ENCODE peak calls at places on chromosomes 4 and X, in four cellular contexts. Z is WTC11, A is spleen, U is ovary. B is an unnamed sample.

GRCh38 chr4:137707626-137708025 is 175.3 kb upstream of the PCDH18 start:
- DNase-seq in Z (no peak), A (no peak), U (no peak), B (no peak)

GRCh38 chr4:107991945-107992625 is 2.4 kb downstream of the HADH start:
- DNase-seq in Z (no peak), A (no peak), U (no peak), B (no peak)

GRCh38 chr4:88963817-88964216 is 93.2 kb downstream of the FAM13A start:
- DNase-seq in Z (no peak), A (no peak), U (no peak), B (no peak)

GRCh38 chr4:72118017-72118416 is 86.2 kb downstream of the NPFFR2 start:
- DNase-seq in Z (no peak), A (no peak), U (no peak), B (no peak)

GRCh38 chr4:176794151-176794550 is 1.4 kb upstream of the VEGFC start:
- DNase-seq in Z (no peak), A (no peak), U (no peak), B (peak)

GRCh38 chr4:18568600-18568999 is 547.0 kb upstream of the LCORL start:
- DNase-seq in Z (no peak), A (no peak), U (no peak), B (no peak)

GRCh38 chr4:174423257-174423944 is 98.9 kb downstream of the HPGD start:
- DNase-seq in Z (no peak), A (no peak), U (no peak), B (no peak)

GRCh38 chr4:54539500-54540029 is 118.2 kb upstream of the KIT start:
- DNase-seq in Z (peak), A (peak), U (peak), B (no peak)

GRCh38 chr4:6859543-6859942 is 50.1 kb upstream of the TBC1D14 start:
- DNase-seq in Z (no peak), A (no peak), U (no peak), B (no peak)

GRCh38 chr4:169341490-169341889 is 70.7 kb upstream of the SH3RF1 start:
- DNase-seq in Z (no peak), A (no peak), U (no peak), B (no peak)

GRCh38 chr4:139622856-139623255 is 42.8 kb upstream of the MGST2 start:
- DNase-seq in Z (no peak), A (no peak), U (no peak), B (no peak)

GRCh38 chr4:25441519-25442117 is 64.6 kb downstream of the ANAPC4 start:
- DNase-seq in Z (peak), A (no peak), U (peak), B (no peak)

GRCh38 chrX:103442536-103442901 is 66.2 kb downstream of the BEX3 start:
- DNase-seq in Z (no peak), A (no peak), U (no peak), B (no peak)

GRCh38 chr4:88104902-88105610 is 53.4 kb downstream of the ABCG2 start:
- DNase-seq in Z (no peak), A (no peak), U (no peak), B (peak)

GRCh38 chrX:123339201-123339905 is 155.3 kb downstream of the GRIA3 start:
- DNase-seq in Z (no peak), A (no peak), U (no peak), B (peak)

GRCh38 chr4:1244081-1244977 is 4.6 kb downstream of the CTBP1 start:
- DNase-seq in Z (no peak), A (peak), U (peak), B (no peak)

GRCh38 chrX:17047224-17047623 is 100.8 kb downstream of the REPS2 start:
- DNase-seq in Z (no peak), A (no peak), U (no peak), B (no peak)

GRCh38 chr4:144712775-144713174 is 66.8 kb downstream of the HHIP start:
- DNase-seq in Z (no peak), A (no peak), U (no peak), B (peak)

GRCh38 chrX:106007815-106008214 is 30.7 kb downstream of the SERPINA7 start:
- DNase-seq in Z (no peak), A (no peak), U (no peak), B (no peak)

GRCh38 chr4:4752025-4752424 is 107.4 kb upstream of the MSX1 start:
- DNase-seq in Z (no peak), A (no peak), U (no peak), B (no peak)

GRCh38 chrX:81120936-81121351 is 80.8 kb downstream of the HMGN5 start:
- DNase-seq in Z (peak), A (no peak), U (peak), B (peak)

GRCh38 chr4:138110815-138111214 is 131.3 kb downstream of the SLC7A11 start:
- DNase-seq in Z (no peak), A (no peak), U (no peak), B (no peak)

GRCh38 chr4:79875500-79875899 is 197.5 kb downstream of the ANTXR2 start:
- DNase-seq in Z (no peak), A (no peak), U (no peak), B (no peak)

GRCh38 chrX:37425370-37425769 is 76.2 kb downstream of the PRRG1 start:
- DNase-seq in Z (no peak), A (no peak), U (no peak), B (no peak)

GRCh38 chr4:60201052-60201673 is 999.0 kb upstream of the ADGRL3 start:
- DNase-seq in Z (peak), A (no peak), U (peak), B (no peak)

DNA sequence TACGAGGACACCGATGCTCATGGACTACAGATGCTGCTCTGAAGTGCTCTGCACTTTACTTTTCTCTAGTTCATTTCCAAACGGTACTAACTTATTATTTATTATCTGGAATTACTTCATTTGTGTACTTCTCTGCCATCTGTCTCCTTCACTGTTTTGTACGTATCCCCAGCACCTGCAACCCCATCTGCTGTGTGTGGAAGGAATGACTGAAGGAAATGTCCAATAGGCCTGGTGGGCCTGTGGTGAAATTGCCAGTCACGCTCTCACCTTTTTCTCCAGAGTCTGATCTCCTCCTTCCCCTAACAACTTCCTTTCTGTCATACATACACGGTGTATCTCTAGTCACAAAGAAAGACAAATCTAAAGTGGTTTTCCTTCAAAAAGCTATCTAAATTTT is 12.9 kb downstream of the TMEM154 start:
- DNase-seq in Z (no peak), A (no peak), U (no peak), B (no peak)
- TF ChIP-seq CTCF in Z (no peak), A (no peak), U (no peak), B (no peak)

GRCh38 chrX:119147486-119147885 is 19.9 kb upstream of the KIAA1210 start:
- DNase-seq in Z (no peak), A (no peak), U (no peak), B (no peak)
- TF ChIP-seq CTCF in Z (no peak), A (no peak), U (no peak), B (no peak)

GRCh38 chrX:21770631-21771321 is 12.9 kb upstream of the SMPX start:
- DNase-seq in Z (peak), A (no peak), U (no peak), B (no peak)
- TF ChIP-seq CTCF in Z (no peak), A (no peak), U (no peak), B (no peak)

GRCh38 chr4:76588268-76588667 is 153.2 kb downstream of the SHROOM3 start:
- DNase-seq in Z (peak), A (no peak), U (no peak), B (no peak)

GRCh38 chr4:76582817-76583087 is 147.7 kb downstream of the SHROOM3 start:
- DNase-seq in Z (no peak), A (no peak), U (no peak), B (no peak)

GRCh38 chr4:76584235-76585152 is 149.5 kb downstream of the SHROOM3 start:
- DNase-seq in Z (no peak), A (no peak), U (no peak), B (no peak)

GRCh38 chr4:76585270-76585669 is 150.2 kb downstream of the SHROOM3 start:
- DNase-seq in Z (no peak), A (no peak), U (no peak), B (no peak)

DNA sequence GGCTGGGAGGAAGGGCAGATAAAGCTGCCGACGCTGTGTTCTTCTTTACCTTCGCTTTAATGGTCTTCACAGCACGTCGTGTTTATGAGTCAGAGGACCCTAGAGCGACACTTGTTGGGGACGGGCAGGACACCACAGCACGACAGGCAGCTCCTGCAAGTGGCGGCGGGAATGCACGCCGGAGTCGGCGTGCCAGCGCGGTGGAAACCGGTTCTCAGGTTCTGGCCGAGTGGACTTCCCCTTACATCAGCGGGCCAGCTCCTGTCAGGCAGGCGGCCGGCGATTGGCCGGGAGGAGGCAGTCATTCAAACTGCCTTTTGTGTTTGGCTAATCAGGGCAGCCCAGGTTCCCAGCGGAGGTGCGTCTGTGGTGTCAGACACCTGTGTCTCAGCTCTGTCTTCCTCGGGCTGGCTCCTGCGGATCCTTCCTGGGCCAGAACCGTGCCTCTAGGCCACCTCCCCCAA is 150.9 kb downstream of the SHROOM3 start:
- DNase-seq in Z (peak), A (peak), U (peak), B (no peak)
- TF ChIP-seq CTCF in Z (no peak), A (no peak), U (no peak), B (peak)

B was measured in AG04449.